ENCODE peak calls at places on chromosomes 11 and 22, in five cellular contexts. Q is iris pigment epithelial cell; M is activated naive CD4-positive, alpha-beta T cell treated with anti-CD3 and anti-CD28 coated beads for 36 hours; Y is lung; H is right lobe of liver. I is an unnamed sample.

GRCh38 chr11:103338621-103339484 is 229.6 kb downstream of the DYNC2H1 start:
- DNase-seq in Q (peak; percentile 80), M (no peak), Y (no peak), H (no peak), I (peak; percentile 71)

GRCh38 chr22:44726439-44726838 is 24.4 kb downstream of the PRR5 start:
- DNase-seq in Y (no peak), M (no peak), Q (no peak), H (no peak), I (no peak)

GRCh38 chr11:93476796-93477195 is 66.4 kb downstream of the SMCO4 start:
- DNase-seq in M (no peak), Q (peak; percentile 84), Y (no peak), H (no peak), I (peak; percentile 74)

GRCh38 chr11:122202951-122203456 is 87.0 kb upstream of the BLID start:
- DNase-seq in M (peak; percentile 60), Y (peak; percentile 70), H (peak; percentile 74), Q (peak; percentile 84), I (peak; percentile 69)

GRCh38 chr11:65522640-65523322 is 2.1 kb upstream of the SCYL1 start:
- DNase-seq in Y (no peak), M (peak; percentile 51), H (peak; percentile 43), Q (peak; percentile 28), I (no peak)

GRCh38 chr11:4565371-4565770 is 16.2 kb upstream of the OR52I2 start:
- DNase-seq in Q (no peak), H (no peak), M (no peak), Y (no peak), I (no peak)

GRCh38 chr11:120532511-120533196 is 21.1 kb downstream of the GRIK4 start:
- DNase-seq in Q (peak; percentile 47), H (no peak), M (no peak), Y (no peak), I (peak; percentile 16)

GRCh38 chr11:117296881-117297280 is 5.7 kb downstream of the BACE1-AS start:
- DNase-seq in Q (no peak), M (no peak), H (no peak), Y (no peak), I (no peak)

GRCh38 chr11:2519517-2519878 is 74.7 kb downstream of the KCNQ1 start:
- DNase-seq in Q (no peak), Y (no peak), M (no peak), H (no peak), I (no peak)

GRCh38 chr11:68040121-68040956 is 1.5 kb downstream of the TCIRG1 start:
- DNase-seq in H (peak; percentile 76), M (peak; percentile 75), Y (peak; percentile 64), Q (peak; percentile 72), I (peak; percentile 44)

GRCh38 chr11:36362902-36363301 is 66.8 kb downstream of the PRR5L start:
- DNase-seq in H (no peak), Q (peak; percentile 76), Y (no peak), M (no peak), I (no peak)

GRCh38 chr11:15288801-15289342 is 174.1 kb downstream of the INSC start:
- DNase-seq in M (no peak), Y (no peak), Q (no peak), H (no peak), I (no peak)

GRCh38 chr11:20125927-20126326 is 34.3 kb downstream of the DBX1 start:
- DNase-seq in Q (peak; percentile 47), M (no peak), H (no peak), Y (no peak), I (peak; percentile 59)

GRCh38 chr11:126497581-126498109 is 142.2 kb downstream of the ST3GAL4 start:
- DNase-seq in Y (no peak), Q (no peak), M (no peak), H (no peak), I (no peak)

GRCh38 chr22:29251265-29251664 is 16.5 kb downstream of the RHBDD3 start:
- DNase-seq in Y (no peak), Q (no peak), M (no peak), H (no peak), I (no peak)

GRCh38 chr11:30149998-30150397 is 80.8 kb upstream of the FSHB start:
- DNase-seq in Y (no peak), H (no peak), Q (no peak), M (no peak), I (no peak)

GRCh38 chr11:34145847-34146381 is 40.5 kb downstream of the NAT10 start:
- DNase-seq in H (no peak), Q (no peak), Y (no peak), M (no peak), I (no peak)

GRCh38 chr11:2534957-2535672 is 90.3 kb downstream of the KCNQ1 start:
- DNase-seq in H (peak; percentile 44), Q (no peak), M (peak; percentile 4), Y (no peak), I (no peak)

GRCh38 chr11:68373810-68374501 is 61.6 kb downstream of the LRP5 start:
- DNase-seq in Q (peak; percentile 34), M (no peak), Y (no peak), H (no peak), I (no peak)

GRCh38 chr22:42819412-42820069 is 37.5 kb downstream of the ARFGAP3 start:
- DNase-seq in Y (no peak), M (no peak), Q (no peak), H (no peak), I (no peak)

GRCh38 chr11:12802418-12803085 is 128.3 kb downstream of the TEAD1 start:
- DNase-seq in Q (peak; percentile 92), M (peak; percentile 18), H (peak; percentile 94), Y (peak; percentile 88), I (peak; percentile 65)

GRCh38 chr11:11186249-11186648 is 166.8 kb downstream of the CSNK2A3 start:
- DNase-seq in M (no peak), H (no peak), Q (peak; percentile 9), Y (no peak), I (no peak)

GRCh38 chr11:2899080-2899783 is 13.7 kb upstream of the CDKN1C start:
- DNase-seq in Y (no peak), M (no peak), Q (no peak), H (no peak), I (no peak)

GRCh38 chr11:2909145-2909914 is 19.9 kb downstream of the PHLDA2 start:
- DNase-seq in Q (no peak), H (no peak), Y (no peak), M (no peak), I (no peak)

GRCh38 chr11:29280452-29280851 is 736.4 kb downstream of the KCNA4 start:
- DNase-seq in Y (no peak), H (no peak), Q (peak; percentile 63), M (no peak), I (no peak)

GRCh38 chr11:24935059-24935458 is 438.2 kb downstream of the LUZP2 start:
- DNase-seq in H (no peak), Y (no peak), Q (no peak), M (no peak), I (peak; percentile 25)

GRCh38 chr11:130099356-130099755 is 29.7 kb downstream of the APLP2 start:
- DNase-seq in M (no peak), Y (no peak), Q (no peak), H (no peak), I (no peak)

GRCh38 chr11:62694455-62695167 is 5.3 kb upstream of the LRRN4CL start:
- DNase-seq in Q (peak; percentile 79), Y (peak; percentile 81), M (peak; percentile 85), H (peak; percentile 76), I (peak; percentile 74)

I was measured in HCEC 1CT.